ENCODE peak calls at places on chromosomes 7 and 10, in seven cellular contexts. Z, S, G, B, U, T and M are unnamed samples.

GRCh38 chr10:79092292-79092896 is 23.6 kb downstream of the ZMIZ1 start:
- DNase-seq in Z (no peak), S (no peak), G (no peak), B (no peak), U (no peak), T (no peak), M (no peak)

GRCh38 chr7:124762611-124763143 is 2.9 kb downstream of the GPR37 start:
- DNase-seq in Z (no peak), S (no peak), G (peak; percentile 20), B (no peak), U (no peak), T (no peak), M (peak; percentile 30)

GRCh38 chr10:79385392-79385795 is 38.1 kb downstream of the PPIF start:
- DNase-seq in Z (no peak), S (no peak), G (no peak), B (no peak), U (no peak), T (no peak), M (no peak)

GRCh38 chr10:91051834-91052233 is 130.9 kb upstream of the ANKRD1 start:
- DNase-seq in Z (peak; percentile 29), S (no peak), G (no peak), B (no peak), U (no peak), T (no peak), M (no peak)

GRCh38 chr10:114432704-114433103 is 28.4 kb upstream of the AFAP1L2 start:
- DNase-seq in Z (no peak), S (no peak), G (no peak), B (no peak), U (no peak), T (no peak), M (no peak)

GRCh38 chr7:129949292-129950133 is 3.2 kb downstream of the UBE2H start:
- DNase-seq in Z (peak; percentile 91), S (peak; percentile 26), G (peak; percentile 62), B (peak; percentile 64), U (peak; percentile 41), T (peak; percentile 72), M (peak; percentile 83)

GRCh38 chr7:150417239-150417638 is 33.2 kb upstream of the GIMAP8 start:
- DNase-seq in Z (no peak), S (no peak), G (no peak), B (no peak), U (no peak), T (no peak), M (no peak)

GRCh38 chr10:126422561-126422960 is 34.3 kb upstream of the ADAM12 start:
- DNase-seq in Z (peak; percentile 42), S (no peak), G (no peak), B (no peak), U (no peak), T (no peak), M (peak; percentile 6)

GRCh38 chr7:726854-727103 is 280 bp downstream of the DNAAF5 start:
- DNase-seq in Z (no peak), S (no peak), G (no peak), B (no peak), U (peak; percentile 6), T (no peak), M (no peak)

GRCh38 chr10:13356392-13356791 is 8.3 kb upstream of the SEPHS1 start:
- DNase-seq in Z (no peak), S (no peak), G (no peak), B (no peak), U (no peak), T (no peak), M (no peak)

GRCh38 chr7:66167773-66168367 is 37.3 kb upstream of the TPST1 start:
- DNase-seq in Z (peak; percentile 82), S (no peak), G (no peak), B (no peak), U (no peak), T (no peak), M (peak; percentile 84)

GRCh38 chr7:50308301-50309129 is 4.0 kb downstream of the IKZF1 start:
- DNase-seq in Z (no peak), S (peak; percentile 73), G (no peak), B (peak; percentile 31), U (peak; percentile 66), T (no peak), M (no peak)

GRCh38 chr7:50305697-50306300 is 1.3 kb downstream of the IKZF1 start:
- DNase-seq in Z (no peak), S (no peak), G (no peak), B (no peak), U (peak; percentile 37), T (no peak), M (no peak)

GRCh38 chr7:50309130-50309478 is 4.6 kb downstream of the IKZF1 start:
- DNase-seq in Z (no peak), S (no peak), G (no peak), B (no peak), U (no peak), T (no peak), M (no peak)

GRCh38 chr7:50306491-50307367 is 2.2 kb downstream of the IKZF1 start:
- DNase-seq in Z (no peak), S (peak; percentile 71), G (no peak), B (peak; percentile 23), U (no peak), T (no peak), M (no peak)

GRCh38 chr7:50307368-50308012 is 3.0 kb downstream of the IKZF1 start:
- DNase-seq in Z (no peak), S (peak; percentile 88), G (no peak), B (peak; percentile 48), U (peak; percentile 85), T (peak; percentile 15), M (no peak)
- TF ChIP-seq EZH2phosphoT487 in Z (no peak), S (no peak), G (no peak), B (no peak), U (no peak), T (no peak), M (no peak)

DNA sequence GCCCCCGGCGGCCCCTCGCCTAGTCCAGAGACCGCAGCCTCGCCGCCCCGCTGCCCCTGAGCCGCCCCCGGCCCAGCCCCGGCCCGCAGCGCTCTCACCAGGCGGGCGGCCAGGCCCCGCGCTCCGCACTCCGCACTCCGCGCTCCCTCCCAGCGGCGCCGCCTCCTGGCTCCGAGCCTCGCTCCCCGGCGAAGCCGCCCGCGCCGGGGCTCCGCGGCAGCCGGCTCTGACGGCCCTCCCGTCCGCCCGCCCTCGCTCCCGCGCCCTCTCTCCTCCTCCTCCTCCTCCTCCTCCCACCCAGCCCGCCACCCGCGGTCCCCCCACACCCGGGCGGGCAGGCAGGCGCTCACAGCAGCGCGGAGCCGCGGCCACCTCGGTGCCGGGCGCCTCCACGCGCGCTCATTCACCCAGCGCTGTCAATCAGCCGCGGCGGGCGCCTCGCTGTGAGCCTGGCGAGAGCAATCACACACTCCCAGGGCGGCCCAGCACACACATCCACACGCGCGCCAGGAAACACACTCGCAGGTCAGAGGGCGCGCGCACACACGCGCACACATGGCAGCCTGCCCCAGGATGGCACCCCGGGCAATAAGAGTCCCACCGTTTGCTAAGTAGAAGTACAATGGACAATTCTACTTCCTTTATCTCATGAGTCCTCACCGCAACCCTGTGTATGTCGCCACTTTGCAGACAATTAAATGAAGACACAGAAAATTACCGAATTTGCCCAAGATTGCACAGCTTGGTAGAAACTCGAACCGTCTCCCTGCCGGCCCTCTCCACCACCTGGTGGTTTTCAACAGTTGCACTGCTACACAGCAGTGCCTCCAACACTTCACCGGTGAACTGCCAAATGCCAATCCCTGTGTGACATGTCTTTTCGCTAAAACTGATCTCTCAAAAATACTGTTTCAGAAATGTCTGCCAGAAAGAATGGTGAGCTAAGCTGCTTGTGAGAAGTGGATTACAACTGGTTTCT is at the start of gene PRRT4:
- DNase-seq in Z (peak; percentile 60), S (no peak), G (peak; percentile 71), B (peak; percentile 82), U (peak; percentile 40), T (peak; percentile 72), M (peak; percentile 22)
- TF ChIP-seq EZH2phosphoT487 in Z (peak; percentile 31), S (peak; percentile 72), G (no peak), B (peak; percentile 80), U (no peak), T (peak; percentile 86), M (peak; percentile 53)

GRCh38 chr7:114444196-114444595 is 29.6 kb downstream of the FOXP2 start:
- DNase-seq in Z (no peak), S (no peak), G (no peak), B (no peak), U (no peak), T (no peak), M (no peak)

GRCh38 chr7:114439581-114439980 is 25.0 kb downstream of the FOXP2 start:
- DNase-seq in Z (no peak), S (no peak), G (no peak), B (no peak), U (no peak), T (peak; percentile 2), M (no peak)
- TF ChIP-seq EZH2phosphoT487 in Z (no peak), S (no peak), G (no peak), B (no peak), U (no peak), T (no peak), M (no peak)

GRCh38 chr7:135361788-135362187 is 128.2 kb downstream of the STRA8 start:
- DNase-seq in Z (no peak), S (no peak), G (no peak), B (peak; percentile 13), U (no peak), T (peak; percentile 53), M (no peak)
- TF ChIP-seq EZH2phosphoT487 in Z (no peak), S (no peak), G (no peak), B (no peak), U (no peak), T (no peak), M (no peak)